ENCODE peak calls at places on chromosomes 7 and 10, in ten cellular contexts. V is spleen, X is tibial nerve, Y is gastrocnemius medialis, N is A549, G is heart left ventricle, I is IMR-90, Z is sigmoid colon, C is GM12891, R is Peyer's patch. H is an unnamed sample.

GRCh38 chr10:60200012-60200681 is 189.5 kb downstream of the ANK3 start:
- DNase-seq in R (no peak), G (no peak), N (no peak), I (no peak), X (no peak), Y (no peak), V (no peak), Z (no peak), C (no peak), H (no peak)

GRCh38 chr7:15854841-15855576 is 168.5 kb upstream of the MEOX2 start:
- DNase-seq in N (no peak), V (no peak), I (no peak), R (no peak), X (no peak), Z (no peak), Y (no peak), G (no peak), C (no peak), H (no peak)

GRCh38 chr7:22801907-22802306 is 20.7 kb downstream of the TOMM7 start:
- DNase-seq in G (no peak), X (no peak), Z (no peak), C (no peak), V (no peak), R (no peak), N (no peak), Y (no peak), I (no peak), H (no peak)

GRCh38 chr7:114026486-114027089 is 107.8 kb upstream of the PPP1R3A start:
- DNase-seq in N (peak; percentile 36), C (no peak), X (peak; percentile 65), V (no peak), Z (no peak), I (peak; percentile 52), G (no peak), Y (no peak), R (no peak), H (no peak)

GRCh38 chr7:156673902-156674301 is 33.3 kb downstream of the RNF32 start:
- DNase-seq in N (no peak), X (no peak), C (no peak), Z (no peak), I (no peak), Y (no peak), R (no peak), V (no peak), G (no peak), H (no peak)

GRCh38 chr7:101420436-101420835 is 57.8 kb downstream of the COL26A1 start:
- DNase-seq in Y (no peak), X (no peak), V (no peak), R (no peak), C (no peak), G (no peak), I (no peak), Z (no peak), N (no peak), H (no peak)

GRCh38 chr7:156049366-156049765 is 237.1 kb upstream of the SHH start:
- DNase-seq in X (no peak), V (no peak), Z (peak; percentile 54), R (no peak), I (no peak), Y (no peak), N (no peak), C (no peak), G (no peak), H (no peak)

GRCh38 chr10:1601371-1601906 is 135.9 kb downstream of the ADARB2 start:
- DNase-seq in Z (no peak), R (peak; percentile 22), Y (no peak), C (no peak), N (no peak), V (no peak), X (no peak), G (no peak), I (no peak), H (no peak)

GRCh38 chr7:134690614-134691504 is 44.2 kb downstream of the BPGM start:
- DNase-seq in X (no peak), Z (no peak), V (no peak), Y (no peak), G (no peak), C (no peak), R (no peak), N (no peak), I (peak; percentile 24), H (no peak)

GRCh38 chr10:12635127-12635541 is 285.8 kb downstream of the CAMK1D start:
- DNase-seq in C (no peak), X (no peak), Y (no peak), G (no peak), N (peak; percentile 32), Z (no peak), V (no peak), R (no peak), I (peak; percentile 52), H (no peak)

GRCh38 chr7:93914581-93915066 is 6.9 kb upstream of the GNG11 start:
- DNase-seq in R (no peak), Z (no peak), Y (no peak), C (no peak), X (no peak), V (no peak), N (no peak), G (no peak), I (peak; percentile 71), H (no peak)

GRCh38 chr7:72321081-72321480 is 91.1 kb downstream of the CALN1 start:
- DNase-seq in I (no peak), X (no peak), Z (no peak), G (no peak), C (no peak), R (no peak), N (no peak), V (no peak), Y (no peak), H (no peak)

GRCh38 chr7:34096135-34096775 is 190.9 kb downstream of the BMPER start:
- DNase-seq in X (peak; percentile 75), Y (peak; percentile 96), Z (peak; percentile 91), R (peak; percentile 66), C (no peak), G (peak; percentile 82), N (no peak), I (peak; percentile 93), V (no peak), H (no peak)

GRCh38 chr10:75263806-75264205 is 28.0 kb upstream of the COMTD1 start:
- DNase-seq in R (no peak), C (no peak), V (no peak), N (no peak), X (no peak), Z (no peak), I (no peak), G (no peak), Y (no peak), H (no peak)
- TF ChIP-seq POLR2A in R (no peak), C (no peak), V (no peak), N (no peak), X (no peak), Z (no peak), I (no peak), G (no peak), Y (no peak), H (no peak)

DNA sequence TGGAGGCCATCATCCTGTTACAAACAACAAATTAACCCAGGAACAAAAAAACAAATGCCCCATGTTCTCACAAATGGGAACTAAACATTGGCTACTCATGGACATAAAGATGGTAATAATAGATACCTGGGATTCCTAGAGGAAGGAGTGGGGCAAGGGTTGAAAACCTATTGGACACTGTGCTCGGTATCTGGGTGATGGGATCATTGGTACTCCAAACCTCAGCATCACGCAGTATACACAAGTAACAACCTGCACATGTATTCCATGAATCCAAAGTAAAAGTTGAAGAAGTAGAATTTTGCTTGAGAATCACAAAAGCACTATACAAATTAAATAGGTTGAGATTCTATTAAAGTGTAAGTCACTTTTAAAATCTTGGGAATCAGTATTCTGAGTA is 16.7 kb downstream of the GHITM start:
- DNase-seq in X (no peak), Y (no peak), N (no peak), R (no peak), C (no peak), I (no peak), Z (no peak), G (no peak), V (no peak), H (no peak)
- TF ChIP-seq POLR2A in X (no peak), Y (no peak), N (no peak), R (no peak), C (no peak), I (no peak), Z (no peak), G (no peak), V (no peak), H (no peak)

DNA sequence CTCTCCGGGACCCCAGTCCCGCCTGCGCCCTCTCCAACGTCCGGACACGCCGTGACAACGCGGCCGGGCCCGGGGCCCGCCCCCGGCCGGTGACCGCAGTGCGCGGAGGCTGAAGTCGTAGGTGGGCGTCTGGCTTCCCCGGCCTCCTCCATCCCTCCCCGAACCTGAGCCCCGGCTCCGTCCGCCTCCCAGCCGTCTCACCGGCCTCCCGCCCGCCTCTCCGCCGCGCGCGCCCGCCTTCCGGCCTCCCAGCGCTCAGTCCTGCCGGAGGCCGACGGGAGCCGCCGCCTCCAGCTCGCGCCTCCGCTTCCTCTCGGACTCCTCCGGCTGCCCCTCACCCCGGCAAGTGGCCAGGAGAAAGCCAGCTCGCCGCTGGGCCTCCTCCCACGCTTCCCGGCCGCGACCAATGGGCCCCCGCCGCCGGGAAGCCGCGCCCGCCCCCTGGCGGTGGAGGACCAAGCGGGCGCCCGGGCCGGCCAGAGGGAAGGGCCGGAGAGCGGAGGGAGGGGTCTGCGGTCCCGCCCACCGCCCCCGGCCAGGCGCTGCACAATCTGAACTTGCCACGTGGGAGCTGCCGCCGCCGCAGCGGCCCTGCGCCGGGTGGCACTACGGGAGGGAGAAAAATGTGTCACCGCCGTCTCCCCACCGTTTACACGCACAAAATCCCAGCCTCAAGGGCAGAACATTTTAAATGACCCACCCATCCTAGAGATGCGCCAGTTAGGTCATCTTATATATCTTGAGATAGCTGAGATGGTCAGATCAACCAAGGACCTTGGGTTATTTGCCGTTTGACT is at the start of gene FAM3C:
- DNase-seq in N (peak; percentile 75), G (peak; percentile 95), Z (peak; percentile 94), Y (peak; percentile 83), X (peak; percentile 76), I (peak; percentile 88), C (peak; percentile 82), V (peak; percentile 96), R (peak; percentile 94), H (peak; percentile 80)
- TF ChIP-seq POLR2A in N (peak; percentile 58), G (no peak), Z (peak; percentile 55), Y (peak; percentile 79), X (peak; percentile 79), I (peak; percentile 95), C (no peak), V (no peak), R (peak; percentile 94), H (peak; percentile 92)

DNA sequence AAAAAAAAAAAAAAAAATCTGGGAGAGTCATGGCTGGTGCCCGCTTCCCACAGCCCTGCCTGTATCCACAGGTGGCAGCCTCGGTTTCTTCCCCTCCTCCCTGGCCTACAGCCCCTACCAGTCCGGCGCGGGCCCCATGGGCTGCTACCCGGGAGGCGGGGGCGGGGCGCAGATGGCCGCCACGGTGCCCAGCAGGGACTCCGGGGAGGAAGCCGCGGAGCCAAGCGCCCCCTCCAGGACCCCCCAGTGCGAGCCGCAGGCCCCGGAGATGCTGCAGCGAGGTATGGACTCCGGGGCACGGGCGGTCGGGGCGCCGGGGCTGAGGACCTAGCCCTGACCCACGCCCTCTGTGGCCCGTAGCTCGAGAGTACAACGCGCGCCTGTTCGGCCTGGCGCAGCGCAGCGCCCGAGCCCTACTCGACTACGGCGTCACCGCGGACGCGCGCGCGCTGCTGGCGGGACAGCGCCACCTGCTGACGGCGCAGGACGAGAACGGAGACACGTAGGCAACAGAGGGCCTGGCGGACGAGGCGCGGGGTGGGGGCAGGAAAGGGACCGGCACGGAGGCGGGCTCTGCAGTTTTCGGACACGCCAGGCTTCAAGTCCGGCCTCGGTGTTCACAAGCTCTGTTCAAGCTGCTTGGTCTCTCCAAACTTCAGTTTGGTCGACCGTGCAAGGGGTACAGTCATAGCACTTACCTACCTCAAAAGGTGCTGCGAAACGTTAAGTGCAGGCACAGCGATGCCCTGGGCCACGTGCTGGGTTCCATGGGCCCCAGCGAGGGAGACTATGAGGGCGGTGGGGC is 3.9 kb downstream of the NFKB2 start:
- DNase-seq in I (peak; percentile 82), G (peak; percentile 93), X (peak; percentile 81), C (peak; percentile 93), N (peak; percentile 79), Y (peak; percentile 85), Z (peak; percentile 95), V (peak; percentile 99), R (peak; percentile 96), H (peak; percentile 92)
- TF ChIP-seq POLR2A in I (no peak), G (no peak), X (peak; percentile 65), C (peak; percentile 69), N (peak; percentile 58), Y (peak; percentile 36), Z (peak; percentile 37), V (no peak), R (no peak), H (peak; percentile 78)

H was measured in GM12892.